ENCODE peak calls at places on chromosomes 11 and 22, in nine cellular contexts. G is fibroblast of pulmonary artery, T is endothelial cell, H is uterus, V is nephron progenitor cell, U is GM06990, C is heart left ventricle, R is HepG2, J is A549. P is an unnamed sample.

GRCh38 chr22:46561435-46561905 is 24.1 kb upstream of the CELSR1 start:
- DNase-seq in G (no peak), T (no peak), H (no peak), V (no peak), U (no peak), C (no peak), R (peak; percentile 76), J (peak; percentile 77), P (peak; percentile 61)

GRCh38 chr22:41216984-41217383 is 11.9 kb downstream of the L3MBTL2 start:
- DNase-seq in G (peak; percentile 44), T (no peak), H (no peak), V (no peak), U (no peak), C (no peak), R (no peak), J (no peak), P (no peak)

GRCh38 chr11:8661036-8661435 is 21.4 kb downstream of the TRIM66 start:
- DNase-seq in G (no peak), T (no peak), H (peak; percentile 27), V (no peak), U (no peak), C (no peak), R (no peak), J (no peak), P (no peak)

GRCh38 chr11:3609416-3610265 is 32.2 kb downstream of the ART5 start:
- DNase-seq in G (peak; percentile 57), T (peak; percentile 50), H (no peak), V (peak; percentile 32), U (no peak), C (no peak), R (peak; percentile 13), J (peak; percentile 47), P (no peak)

GRCh38 chr22:49251371-49251770 is 576.3 kb downstream of the BRD1 start:
- DNase-seq in G (no peak), T (no peak), H (no peak), V (no peak), U (no peak), C (no peak), R (no peak), J (no peak), P (peak; percentile 60)

GRCh38 chr11:79253280-79253679 is 187.6 kb downstream of the TENM4 start:
- DNase-seq in G (no peak), T (no peak), H (no peak), V (no peak), U (no peak), C (no peak), R (no peak), J (no peak), P (no peak)

GRCh38 chr11:57905439-57905838 is 118.2 kb upstream of the OR9Q1 start:
- DNase-seq in G (no peak), T (no peak), H (no peak), V (no peak), U (no peak), C (no peak), R (no peak), J (no peak), P (no peak)

GRCh38 chr11:111414936-111415335 is 35.9 kb upstream of the POU2AF1 start:
- DNase-seq in G (no peak), T (no peak), H (no peak), V (no peak), U (no peak), C (no peak), R (no peak), J (no peak), P (no peak)

GRCh38 chr11:499201-500076 is 7.6 kb downstream of the RNH1 start:
- DNase-seq in G (no peak), T (no peak), H (no peak), V (no peak), U (no peak), C (no peak), R (no peak), J (no peak), P (no peak)

GRCh38 chr11:23263466-23263865 is 403.2 kb upstream of the CCDC179 start:
- DNase-seq in G (no peak), T (no peak), H (no peak), V (no peak), U (no peak), C (no peak), R (no peak), J (no peak), P (no peak)

GRCh38 chr11:3122775-3123201 is 42.3 kb downstream of the OSBPL5 start:
- DNase-seq in G (no peak), T (no peak), H (peak; percentile 20), V (no peak), U (no peak), C (peak; percentile 18), R (no peak), J (no peak), P (peak; percentile 81)

GRCh38 chr11:45578286-45578685 is 87.1 kb downstream of the CHST1 start:
- DNase-seq in G (no peak), T (no peak), H (no peak), V (no peak), U (no peak), C (no peak), R (no peak), J (no peak), P (no peak)

GRCh38 chr22:50708996-50709395 is 29.0 kb upstream of the ACR start:
- DNase-seq in G (no peak), T (no peak), H (no peak), V (no peak), U (no peak), C (no peak), R (no peak), J (no peak), P (no peak)

GRCh38 chr11:1158681-1159525 is 1.1 kb downstream of the MUC5AC start:
- DNase-seq in G (no peak), T (no peak), H (no peak), V (no peak), U (no peak), C (peak; percentile 16), R (no peak), J (no peak), P (peak; percentile 86)

GRCh38 chr11:126138636-126139540 is 72.6 kb downstream of the RPUSD4 start:
- DNase-seq in G (peak; percentile 53), T (no peak), H (peak; percentile 67), V (no peak), U (no peak), C (no peak), R (no peak), J (no peak), P (peak; percentile 70)

GRCh38 chr22:28051787-28052356 is 132.8 kb upstream of the PITPNB start:
- DNase-seq in G (peak; percentile 79), T (peak; percentile 79), H (peak; percentile 77), V (peak; percentile 88), U (no peak), C (peak; percentile 69), R (peak; percentile 43), J (peak; percentile 53), P (no peak)

GRCh38 chr22:46370584-46371373 is 35.3 kb downstream of the TRMU start:
- DNase-seq in G (no peak), T (no peak), H (no peak), V (no peak), U (no peak), C (no peak), R (peak; percentile 25), J (no peak), P (no peak)

GRCh38 chr11:30984827-30985226 is 384.7 kb downstream of the DCDC1 start:
- DNase-seq in G (peak; percentile 17), T (no peak), H (no peak), V (no peak), U (no peak), C (no peak), R (no peak), J (peak; percentile 23), P (no peak)

GRCh38 chr11:7160814-7161489 is 72.2 kb downstream of the RBMXL2 start:
- DNase-seq in G (no peak), T (no peak), H (no peak), V (no peak), U (no peak), C (no peak), R (no peak), J (no peak), P (no peak)

GRCh38 chr11:103035656-103036434 is 56.1 kb downstream of the DCUN1D5 start:
- DNase-seq in G (peak; percentile 89), T (peak; percentile 32), H (no peak), V (peak; percentile 6), U (peak; percentile 30), C (peak; percentile 23), R (peak; percentile 53), J (peak; percentile 69), P (no peak)

GRCh38 chr11:60924110-60924905 is at the start of gene TMEM132A:
- DNase-seq in G (peak; percentile 72), T (peak; percentile 79), H (peak; percentile 63), V (peak; percentile 84), U (peak; percentile 38), C (peak; percentile 82), R (peak; percentile 37), J (peak; percentile 68), P (peak; percentile 92)
- TF ChIP-seq CTCF in G (no peak), T (no peak), H (no peak), V (no peak), U (no peak), C (no peak), R (no peak), J (peak; percentile 15), P (peak; percentile 33)

GRCh38 chr11:11207428-11207827 is 145.6 kb downstream of the CSNK2A3 start:
- DNase-seq in G (no peak), T (no peak), H (no peak), V (no peak), U (no peak), C (no peak), R (no peak), J (no peak), P (no peak)
- TF ChIP-seq CTCF in G (no peak), T (no peak), H (no peak), V (no peak), U (peak; percentile 9), C (no peak), R (no peak), J (no peak), P (peak; percentile 37)

DNA sequence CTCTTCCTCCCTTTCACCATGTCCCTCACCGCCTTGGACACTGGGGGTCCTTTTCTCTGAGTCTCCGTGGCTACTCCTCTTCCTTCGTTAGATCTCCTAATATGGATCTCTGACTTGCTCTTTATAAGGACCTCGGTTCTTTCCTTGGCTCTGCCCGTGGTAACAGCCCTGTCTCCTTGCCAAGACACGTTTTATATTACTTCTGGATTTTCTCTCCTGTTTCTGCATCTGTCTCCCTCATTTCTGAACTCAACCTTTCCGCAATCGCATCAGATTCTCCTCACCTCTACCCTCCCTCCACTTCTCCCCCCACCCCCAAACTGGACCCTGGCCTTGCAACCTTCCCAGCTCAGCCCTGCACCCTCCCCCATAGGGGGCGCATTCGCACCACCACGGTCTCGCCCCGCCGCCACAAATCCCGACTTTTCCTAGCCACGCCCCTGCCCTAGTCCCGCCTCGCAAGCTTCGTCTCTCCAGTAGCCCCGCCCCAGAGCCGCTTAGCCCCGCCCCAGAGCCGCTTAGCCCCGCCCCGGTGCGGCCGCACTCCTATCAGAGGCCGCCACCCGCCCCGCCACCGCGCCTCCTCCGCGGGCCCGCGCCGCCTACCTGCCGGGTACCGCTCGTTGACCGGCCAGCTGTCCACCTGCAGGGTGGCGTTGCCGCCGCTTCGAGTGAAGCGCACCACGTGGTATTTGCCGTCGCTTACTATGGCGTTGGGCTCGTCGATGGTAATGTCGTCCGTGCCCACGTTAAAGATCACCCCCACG is 39.0 kb downstream of the SLC22A12 start:
- DNase-seq in G (no peak), T (peak; percentile 56), H (peak; percentile 47), V (peak; percentile 77), U (no peak), C (no peak), R (no peak), J (peak; percentile 56), P (no peak)
- TF ChIP-seq CTCF in G (no peak), T (peak; percentile 21), H (no peak), V (no peak), U (no peak), C (no peak), R (no peak), J (no peak), P (no peak)

GRCh38 chr11:119888119-119888518 is 159.1 kb upstream of the NECTIN1 start:
- DNase-seq in G (no peak), T (no peak), H (no peak), V (no peak), U (no peak), C (no peak), R (no peak), J (no peak), P (no peak)
- TF ChIP-seq CTCF in G (no peak), T (no peak), H (no peak), V (no peak), U (no peak), C (no peak), R (no peak), J (no peak), P (no peak)

P was measured in chondrocyte.